ENCODE peak calls at places on chromosomes 13 and 19, in six cellular contexts. R is A549, J is fibroblast of pulmonary artery, D is IMR-90, U is NB4, A is ascending aorta. W is an unnamed sample.

GRCh38 chr13:47310376-47310775 is 413.5 kb upstream of the HTR2A start:
- DNase-seq in R (no peak), J (no peak), D (no peak), U (peak), A (no peak), W (no peak)

GRCh38 chr19:310141-310651 is 19.0 kb upstream of the PLPP2 start:
- DNase-seq in R (no peak), J (no peak), D (no peak), U (no peak), A (no peak), W (no peak)

GRCh38 chr13:44921931-44922758 is 67.1 kb downstream of the NUFIP1 start:
- DNase-seq in R (peak), J (peak), D (peak), U (no peak), A (peak), W (peak)

GRCh38 chr13:20401586-20401957 is 124.1 kb downstream of the CRYL1 start:
- DNase-seq in R (no peak), J (no peak), D (no peak), U (no peak), A (no peak), W (no peak)

GRCh38 chr13:112102243-112102642 is 35.3 kb downstream of the SOX1 start:
- DNase-seq in R (no peak), J (no peak), D (no peak), U (peak), A (no peak), W (no peak)

GRCh38 chr13:45292176-45292575 is 48.8 kb downstream of the TPT1 start:
- DNase-seq in R (no peak), J (no peak), D (no peak), U (no peak), A (no peak), W (no peak)

GRCh38 chr13:98214008-98214643 is 37.1 kb upstream of the RNF113B start:
- DNase-seq in R (no peak), J (peak), D (peak), U (no peak), A (no peak), W (peak)

GRCh38 chr19:13764821-13765394 is 586 bp downstream of the MRI1 start:
- DNase-seq in R (no peak), J (peak), D (no peak), U (peak), A (no peak), W (peak)

GRCh38 chr19:56080669-56081401 is 40.3 kb downstream of the ZNF787 start:
- DNase-seq in R (peak), J (peak), D (peak), U (peak), A (peak), W (peak)

GRCh38 chr19:19064098-19064722 is 416 bp downstream of the SLC25A42 start:
- DNase-seq in R (peak), J (no peak), D (no peak), U (no peak), A (no peak), W (no peak)

GRCh38 chr19:2507109-2507508 is 31.2 kb downstream of the GADD45B start:
- DNase-seq in R (peak), J (peak), D (peak), U (peak), A (no peak), W (peak)

GRCh38 chr13:71685072-71685471 is 181.9 kb downstream of the DACH1 start:
- DNase-seq in R (no peak), J (no peak), D (no peak), U (no peak), A (no peak), W (no peak)

GRCh38 chr13:92136449-92137180 is 738.2 kb downstream of the GPC5 start:
- DNase-seq in R (no peak), J (peak), D (no peak), U (no peak), A (no peak), W (peak)

GRCh38 chr19:31560771-31561080 is 211.5 kb upstream of the TSHZ3 start:
- DNase-seq in R (no peak), J (no peak), D (no peak), U (no peak), A (no peak), W (no peak)

GRCh38 chr19:8965887-8966286 is 44.3 kb downstream of the MUC16 start:
- DNase-seq in R (no peak), J (no peak), D (no peak), U (peak), A (no peak), W (no peak)

GRCh38 chr13:49858183-49858856 is 65.8 kb upstream of the KPNA3 start:
- DNase-seq in R (peak), J (peak), D (peak), U (no peak), A (no peak), W (peak)

GRCh38 chr13:80151016-80151415 is 189.9 kb downstream of the SPRY2 start:
- DNase-seq in R (no peak), J (no peak), D (peak), U (no peak), A (no peak), W (no peak)

GRCh38 chr13:80144493-80144892 is 196.4 kb downstream of the SPRY2 start:
- DNase-seq in R (no peak), J (no peak), D (no peak), U (no peak), A (no peak), W (no peak)

GRCh38 chr13:80145291-80145690 is 195.6 kb downstream of the SPRY2 start:
- DNase-seq in R (no peak), J (no peak), D (no peak), U (no peak), A (no peak), W (no peak)

DNA sequence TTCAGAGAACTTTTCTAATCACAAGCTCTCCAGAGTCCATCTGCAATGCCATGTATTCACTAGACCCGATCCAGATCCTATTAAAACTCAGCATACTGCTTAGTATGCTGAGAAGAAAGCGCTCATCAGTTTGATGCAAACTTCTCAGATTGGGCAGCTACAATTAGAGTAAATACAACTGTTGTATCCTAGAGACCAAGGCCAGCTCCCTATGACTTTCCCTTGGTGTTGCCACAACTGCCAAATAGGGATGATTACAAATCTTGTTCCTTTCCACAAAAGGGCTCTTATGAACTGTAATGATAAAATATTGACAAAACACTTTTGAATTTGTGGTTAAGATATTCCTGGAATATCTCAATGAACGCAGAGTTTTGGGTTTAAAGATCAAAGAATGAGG is 191.2 kb downstream of the SPRY2 start:
- DNase-seq in R (no peak), J (no peak), D (peak), U (no peak), A (no peak), W (no peak)
- H3K4me3 ChIP-seq in R (no peak), J (no peak), D (no peak), U (no peak), A (no peak), W (no peak)

DNA sequence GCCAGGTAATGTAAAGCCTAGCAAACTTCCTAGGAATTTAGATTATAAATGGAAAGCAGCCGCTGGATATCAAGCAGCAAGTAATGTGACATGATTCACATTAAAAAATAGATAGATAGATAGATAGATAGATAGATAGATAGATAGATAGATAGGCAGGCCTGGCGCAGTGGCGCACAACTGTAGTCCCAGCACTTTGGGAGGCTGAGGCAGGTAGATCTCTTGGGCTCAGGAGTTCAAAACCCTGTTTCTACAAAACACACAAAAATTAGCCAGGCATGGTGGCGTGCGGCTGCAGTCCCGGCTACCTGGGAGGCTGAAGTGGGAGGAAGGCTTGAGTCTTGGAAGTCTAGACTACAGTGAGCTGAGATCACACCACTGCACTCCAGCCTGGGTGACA is 236.9 kb downstream of the SLITRK6 start:
- DNase-seq in R (no peak), J (no peak), D (no peak), U (no peak), A (no peak), W (no peak)
- TF ChIP-seq CTCF in R (no peak), J (no peak), D (no peak), U (no peak), A (no peak), W (no peak)

GRCh38 chr13:94967183-94968039 is 255.1 kb upstream of the SOX21 start:
- DNase-seq in R (peak), J (peak), D (no peak), U (peak), A (no peak), W (no peak)
- H3K4me3 ChIP-seq in R (peak), J (peak), D (peak), U (no peak), A (peak), W (no peak)

GRCh38 chr19:47663911-47664771 is 49.1 kb upstream of the EHD2 start:
- DNase-seq in R (peak), J (peak), D (peak), U (peak), A (peak), W (peak)
- TF ChIP-seq CTCF in R (no peak), J (no peak), D (no peak), U (no peak), A (no peak), W (no peak)

GRCh38 chr19:7069042-7069903 is at the start of gene ZNF557:
- DNase-seq in R (peak), J (peak), D (peak), U (peak), A (peak), W (peak)
- H3K4me3 ChIP-seq in R (peak), J (peak), D (peak), U (peak), A (peak), W (peak)

DNA sequence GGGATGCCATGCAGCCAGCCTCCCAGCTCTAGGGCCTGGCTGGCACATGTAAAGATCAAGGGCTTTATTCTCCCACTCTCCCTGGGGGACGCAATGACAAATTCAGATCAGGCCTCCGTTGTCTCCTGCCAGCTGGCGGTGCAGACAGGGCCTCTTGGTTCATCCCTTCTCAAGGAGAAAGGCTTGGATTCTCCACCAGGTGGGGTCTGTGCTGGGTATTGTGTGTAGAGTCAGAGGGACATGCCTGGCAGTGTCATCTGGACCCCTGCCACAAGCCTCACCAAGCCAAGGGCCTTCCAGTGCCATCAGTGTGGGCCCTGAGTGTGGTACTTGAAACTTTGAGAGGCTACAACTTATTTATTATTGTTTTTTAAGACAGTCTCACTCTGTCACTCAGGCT is 8.4 kb upstream of the PTPRS start:
- DNase-seq in R (no peak), J (no peak), D (no peak), U (no peak), A (no peak), W (no peak)
- TF ChIP-seq CTCF in R (no peak), J (no peak), D (no peak), U (no peak), A (no peak), W (no peak)

GRCh38 chr19:58546131-58546530 is 2.3 kb downstream of the TRIM28 start:
- DNase-seq in R (no peak), J (no peak), D (no peak), U (no peak), A (no peak), W (no peak)
- H3K4me3 ChIP-seq in R (peak), J (peak), D (peak), U (peak), A (peak), W (peak)

DNA sequence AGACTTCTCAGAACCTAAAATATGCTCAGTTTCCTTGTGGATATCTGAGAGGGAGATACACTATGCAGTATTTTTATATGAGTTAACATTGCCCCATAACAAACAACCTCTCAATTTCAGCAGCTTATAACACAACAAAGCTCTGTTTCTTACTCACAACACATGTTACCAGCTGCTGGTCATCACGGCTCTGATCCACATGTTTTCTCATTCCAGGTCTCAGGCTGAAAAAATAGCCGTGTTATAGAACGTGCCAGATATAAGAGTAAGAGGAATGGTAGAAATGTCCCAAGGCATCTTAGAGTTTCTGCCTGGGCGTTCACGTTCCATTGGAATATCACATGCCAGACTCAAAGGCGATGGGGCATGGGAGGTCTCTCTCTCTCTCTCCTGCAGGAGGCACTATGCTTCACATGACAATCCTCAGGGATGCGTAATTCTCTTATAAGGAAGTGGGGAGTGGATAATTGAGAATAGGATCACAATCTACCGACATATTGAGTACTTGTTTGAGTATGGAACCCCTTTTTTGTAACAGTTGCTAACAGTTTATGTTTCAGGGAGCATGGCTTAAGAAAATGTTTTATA is 246.6 kb downstream of the NHLRC3 start:
- DNase-seq in R (no peak), J (peak), D (peak), U (no peak), A (no peak), W (peak)
- TF ChIP-seq CTCF in R (no peak), J (peak), D (no peak), U (peak), A (no peak), W (no peak)

W was measured in cardiac fibroblast.